ENCODE peak calls at places on chromosomes 4 and X, in five cellular contexts. One of them, this sample, is unnamed.

GRCh38 chr4:104677122-104677521 is 182.4 kb upstream of the CXXC4 start:
- DNase-seq in astrocyte of the spinal cord: peak; percentile 19
- DNase-seq in WTC11: no peak
- DNase-seq in epithelial cell of prostate: no peak
- DNase-seq in left ventricle myocardium inferior: no peak
- DNase-seq in this sample: no peak

GRCh38 chr4:6366581-6366980 is 96.9 kb downstream of the WFS1 start:
- DNase-seq in WTC11: no peak
- DNase-seq in astrocyte of the spinal cord: no peak
- DNase-seq in left ventricle myocardium inferior: no peak
- DNase-seq in epithelial cell of prostate: no peak
- DNase-seq in this sample: peak; percentile 27

GRCh38 chrX:97756879-97757278 is 873.2 kb downstream of the RPA4 start:
- DNase-seq in WTC11: no peak
- DNase-seq in epithelial cell of prostate: no peak
- DNase-seq in left ventricle myocardium inferior: no peak
- DNase-seq in astrocyte of the spinal cord: no peak
- DNase-seq in this sample: no peak

GRCh38 chr4:103947617-103948016 is 227.8 kb upstream of the TACR3 start:
- DNase-seq in WTC11: no peak
- DNase-seq in left ventricle myocardium inferior: no peak
- DNase-seq in epithelial cell of prostate: no peak
- DNase-seq in astrocyte of the spinal cord: no peak
- DNase-seq in this sample: no peak

GRCh38 chr4:171308661-171309060 is 504.5 kb upstream of the GALNTL6 start:
- DNase-seq in WTC11: no peak
- DNase-seq in astrocyte of the spinal cord: no peak
- DNase-seq in left ventricle myocardium inferior: no peak
- DNase-seq in epithelial cell of prostate: no peak
- DNase-seq in this sample: no peak

GRCh38 chrX:155065035-155065734 is 5.8 kb downstream of the CMC4 start:
- DNase-seq in astrocyte of the spinal cord: peak; percentile 34
- DNase-seq in WTC11: no peak
- DNase-seq in left ventricle myocardium inferior: no peak
- DNase-seq in epithelial cell of prostate: no peak
- DNase-seq in this sample: no peak

GRCh38 chrX:110216027-110216426 is 101.9 kb downstream of the AMMECR1 start:
- DNase-seq in WTC11: no peak
- DNase-seq in epithelial cell of prostate: no peak
- DNase-seq in astrocyte of the spinal cord: no peak
- DNase-seq in left ventricle myocardium inferior: no peak
- DNase-seq in this sample: no peak

GRCh38 chr4:155582971-155583437 is 83.6 kb upstream of the GUCY1A1 start:
- DNase-seq in WTC11: no peak
- DNase-seq in epithelial cell of prostate: no peak
- DNase-seq in left ventricle myocardium inferior: no peak
- DNase-seq in astrocyte of the spinal cord: peak; percentile 53
- DNase-seq in this sample: no peak

GRCh38 chr4:92381640-92382039 is 77.9 kb downstream of the GRID2 start:
- DNase-seq in left ventricle myocardium inferior: no peak
- DNase-seq in astrocyte of the spinal cord: peak; percentile 44
- DNase-seq in epithelial cell of prostate: no peak
- DNase-seq in WTC11: no peak
- DNase-seq in this sample: no peak

GRCh38 chr4:95304898-95305297 is 243.9 kb downstream of the UNC5C start:
- DNase-seq in epithelial cell of prostate: peak; percentile 58
- DNase-seq in WTC11: no peak
- DNase-seq in astrocyte of the spinal cord: peak; percentile 85
- DNase-seq in left ventricle myocardium inferior: no peak
- DNase-seq in this sample: no peak

GRCh38 chrX:46433892-46434291 is 111.3 kb downstream of the ZNF674 start:
- DNase-seq in epithelial cell of prostate: no peak
- DNase-seq in astrocyte of the spinal cord: no peak
- DNase-seq in left ventricle myocardium inferior: no peak
- DNase-seq in WTC11: no peak
- DNase-seq in this sample: no peak

GRCh38 chr4:26081795-26082498 is 167.9 kb downstream of the SMIM20 start:
- DNase-seq in epithelial cell of prostate: no peak
- DNase-seq in left ventricle myocardium inferior: no peak
- DNase-seq in astrocyte of the spinal cord: peak; percentile 62
- DNase-seq in WTC11: no peak
- DNase-seq in this sample: no peak

GRCh38 chr4:146333187-146333894 is 119.0 kb downstream of the REELD1 start:
- DNase-seq in left ventricle myocardium inferior: no peak
- DNase-seq in epithelial cell of prostate: peak; percentile 51
- DNase-seq in astrocyte of the spinal cord: peak; percentile 93
- DNase-seq in WTC11: no peak
- DNase-seq in this sample: no peak

GRCh38 chrX:154398668-154399526 is 720 bp downstream of the RPL10 start:
- DNase-seq in WTC11: peak; percentile 72
- DNase-seq in left ventricle myocardium inferior: peak; percentile 87
- DNase-seq in astrocyte of the spinal cord: peak; percentile 87
- DNase-seq in epithelial cell of prostate: no peak
- DNase-seq in this sample: peak; percentile 83

GRCh38 chr4:7167706-7168105 is 24.6 kb upstream of the SORCS2 start:
- DNase-seq in WTC11: no peak
- DNase-seq in astrocyte of the spinal cord: no peak
- DNase-seq in left ventricle myocardium inferior: no peak
- DNase-seq in epithelial cell of prostate: no peak
- DNase-seq in this sample: no peak